ENCODE peak calls at places on chromosomes 3 and 15, in four cellular contexts. C is trophoblast cell, U is mucosa of descending colon, J is vagina. R is an unnamed sample. For H3K36me3, the result is how much of the 10 kb centered on the place peaks cover.

GRCh38 chr15:78663703-78664102 is 22.7 kb upstream of the CHRNB4 start:
- DNase-seq in C (no peak), J (no peak), U (no peak), R (no peak)

GRCh38 chr15:79989682-79990081 is 18.7 kb upstream of the BCL2A1 start:
- DNase-seq in J (no peak), C (peak), U (no peak), R (peak)

GRCh38 chr3:70919661-70920060 is 607.2 kb upstream of the MDFIC2 start:
- DNase-seq in C (no peak), J (no peak), U (no peak), R (no peak)

GRCh38 chr3:13073042-13073906 is at the start of gene IQSEC1:
- DNase-seq in J (no peak), U (peak), C (no peak), R (no peak)

GRCh38 chr3:10025205-10026083 is 793 bp upstream of the FANCD2 start:
- DNase-seq in U (no peak), J (no peak), C (no peak), R (no peak)

GRCh38 chr3:175311404-175311803 is 452.3 kb downstream of the NAALADL2 start:
- DNase-seq in J (no peak), C (no peak), U (no peak), R (no peak)

GRCh38 chr3:71547254-71548198 is 36.0 kb downstream of the FOXP1 start:
- DNase-seq in J (no peak), C (no peak), U (no peak), R (no peak)

GRCh38 chr3:4736284-4736861 is 242.9 kb upstream of the BHLHE40 start:
- DNase-seq in J (no peak), C (peak), U (no peak), R (peak)

GRCh38 chr3:125214738-125215137 is 2.2 kb upstream of the SLC12A8 start:
- DNase-seq in U (no peak), C (peak), J (no peak), R (no peak)

GRCh38 chr3:183287301-183287971 is 34.4 kb downstream of the B3GNT5 start:
- DNase-seq in J (no peak), C (no peak), U (no peak), R (peak)

GRCh38 chr3:11117591-11117990 is 36.7 kb upstream of the HRH1 start:
- DNase-seq in U (no peak), J (no peak), C (no peak), R (no peak)

GRCh38 chr3:2653706-2654105 is 456.5 kb downstream of the IL5RA start:
- DNase-seq in U (no peak), C (no peak), J (no peak), R (no peak)

GRCh38 chr3:53045784-53046170 is at the start of gene SFMBT1:
- DNase-seq in U (peak), C (peak), J (no peak), R (peak)

GRCh38 chr15:78979456-78980320 is 34.8 kb upstream of the CTSH start:
- DNase-seq in C (peak), J (no peak), U (no peak), R (peak)

GRCh38 chr3:183532620-183533409 is 22.7 kb downstream of the KLHL6 start:
- DNase-seq in C (peak), J (no peak), U (no peak), R (no peak)

GRCh38 chr3:134650431-134651346 is at the start of gene KY:
- DNase-seq in U (no peak), J (peak), C (peak), R (peak)

GRCh38 chr3:136343446-136343845 is 93.3 kb downstream of the PCCB start:
- DNase-seq in C (no peak), U (no peak), J (no peak), R (no peak)

GRCh38 chr15:44735482-44736260 is 657 bp upstream of the TRIM69 start:
- DNase-seq in J (no peak), U (no peak), C (peak), R (no peak)

GRCh38 chr3:13207578-13207922 is 134.3 kb upstream of the IQSEC1 start:
- DNase-seq in U (no peak), J (no peak), C (no peak), R (no peak)

GRCh38 chr3:88986834-88987233 is 120.6 kb upstream of the EPHA3 start:
- DNase-seq in J (no peak), C (peak), U (no peak), R (peak)

GRCh38 chr3:125257563-125257962 is 45.0 kb upstream of the SLC12A8 start:
- DNase-seq in C (no peak), U (no peak), J (no peak), R (no peak)

GRCh38 chr15:35055416-35056105 is 29.5 kb downstream of the NANOGP8 start:
- DNase-seq in J (no peak), U (no peak), C (no peak), R (no peak)

GRCh38 chr3:16884084-16884747 is 539 bp upstream of the PLCL2 start:
- DNase-seq in U (peak), C (peak), J (no peak), R (no peak)

GRCh38 chr15:57505949-57506391 is 85.7 kb upstream of the MYZAP start:
- DNase-seq in J (no peak), C (peak), U (peak), R (peak)

GRCh38 chr3:74599564-74599963 is 14.9 kb downstream of the CNTN3 start:
- DNase-seq in C (no peak), J (no peak), U (no peak), R (peak)

GRCh38 chr3:185625784-185626183 is 39.7 kb downstream of the SENP2 start:
- DNase-seq in U (no peak), J (no peak), C (no peak), R (no peak)
- H3K36me3 ChIP-seq in U (under half), J (half or more), C (under half), R (under half)

DNA sequence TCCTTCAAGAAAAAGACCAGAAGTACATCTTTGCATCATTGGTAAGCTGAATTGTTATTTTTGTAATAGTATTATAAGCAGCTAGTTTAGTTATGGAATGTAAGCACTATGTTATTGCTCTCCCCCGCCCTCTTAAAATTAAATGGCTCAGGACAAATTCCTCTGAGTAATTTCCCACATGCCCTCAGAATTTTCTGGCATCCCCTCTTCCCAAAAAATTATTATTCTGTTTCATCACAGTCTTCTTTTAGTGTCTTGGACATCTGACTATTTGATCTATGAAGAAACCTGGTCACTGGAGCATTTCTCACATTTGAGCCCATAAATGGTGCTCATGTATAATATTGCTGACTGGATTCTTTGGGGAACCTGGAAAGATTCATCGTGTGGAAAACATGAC is 68.3 kb downstream of the KLHL25 start:
- DNase-seq in U (no peak), C (peak), J (no peak), R (no peak)
- H3K36me3 ChIP-seq in U (under half), C (under half), J (half or more), R (under half)

GRCh38 chr15:101342065-101342464 is 47.0 kb upstream of the SNRPA1 start:
- DNase-seq in C (no peak), J (no peak), U (no peak), R (no peak)
- H3K36me3 ChIP-seq in C (under half), J (under half), U (under half), R (under half)

GRCh38 chr3:38011111-38011510 is 18.3 kb downstream of the PLCD1 start:
- DNase-seq in U (peak), J (no peak), C (no peak), R (no peak)
- H3K36me3 ChIP-seq in U (under half), J (half or more), C (under half), R (under half)

GRCh38 chr3:170295586-170295985 is 61.9 kb upstream of the SKIL start:
- DNase-seq in J (no peak), C (no peak), U (no peak), R (no peak)
- H3K36me3 ChIP-seq in J (under half), C (under half), U (under half), R (under half)

GRCh38 chr3:15723624-15723884 is 74.2 kb downstream of the ANKRD28 start:
- DNase-seq in J (no peak), U (no peak), C (no peak), R (no peak)
- H3K36me3 ChIP-seq in J (under half), U (under half), C (under half), R (under half)

GRCh38 chr15:76991048-76991447 is 3.9 kb upstream of the PSTPIP1 start:
- DNase-seq in C (peak), J (no peak), U (peak), R (no peak)
- H3K36me3 ChIP-seq in C (under half), J (under half), U (under half), R (under half)

DNA sequence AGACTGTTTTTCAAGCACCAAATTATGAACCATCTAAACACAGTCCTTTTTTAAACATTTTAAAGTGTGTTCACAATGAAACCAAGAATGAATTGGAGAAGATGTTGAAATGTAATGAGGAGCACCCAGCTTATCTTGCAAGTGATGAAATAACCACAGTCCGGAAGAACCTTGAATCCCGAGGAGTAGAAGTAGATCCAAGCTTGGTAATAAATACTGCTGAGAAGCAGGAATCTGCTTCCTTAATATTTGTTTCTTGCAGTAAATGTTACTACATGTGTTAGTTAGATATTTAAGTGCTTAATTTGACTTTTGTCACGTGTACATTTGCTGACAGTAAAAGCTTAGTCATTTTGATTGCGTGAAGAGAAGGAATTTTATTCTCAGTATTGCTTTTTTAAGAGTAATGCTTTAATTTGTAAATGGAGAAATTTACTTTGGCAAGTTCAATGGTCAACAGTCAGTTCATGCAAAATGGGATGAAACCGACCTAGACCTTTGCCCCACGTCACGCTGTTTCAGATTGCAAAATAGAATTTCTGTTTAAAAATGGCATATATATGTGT is 69.8 kb downstream of the OPA1 start:
- DNase-seq in J (no peak), C (no peak), U (no peak), R (peak)
- H3K36me3 ChIP-seq in J (under half), C (under half), U (under half), R (under half)

R was measured in bronchial epithelial cell.